ENCODE peak calls at places on chromosomes 5 and 9, in four cellular contexts. One of them, this sample, is unnamed. For H3K9me3, the result is how much of the 10 kb centered on the place peaks cover.

GRCh38 chr9:93052791-93053540 is 5.5 kb upstream of the SUSD3 start:
- DNase-seq in MM.1S: no peak
- DNase-seq in hepatocyte: no peak
- DNase-seq in GM23248: no peak
- DNase-seq in this sample: no peak

GRCh38 chr9:124259273-124260078 is 1.7 kb downstream of the NEK6 start:
- DNase-seq in MM.1S: no peak
- DNase-seq in GM23248: peak
- DNase-seq in hepatocyte: peak
- DNase-seq in this sample: peak

GRCh38 chr9:95817205-95817604 is 58.3 kb upstream of the ERCC6L2 start:
- DNase-seq in GM23248: no peak
- DNase-seq in MM.1S: no peak
- DNase-seq in hepatocyte: no peak
- DNase-seq in this sample: no peak

GRCh38 chr9:96719538-96720315 is 58.2 kb downstream of the ZNF510 start:
- DNase-seq in hepatocyte: no peak
- DNase-seq in GM23248: no peak
- DNase-seq in MM.1S: no peak
- DNase-seq in this sample: no peak

GRCh38 chr5:128350705-128351104 is 187.3 kb downstream of the FBN2 start:
- DNase-seq in GM23248: no peak
- DNase-seq in MM.1S: no peak
- DNase-seq in hepatocyte: no peak
- DNase-seq in this sample: no peak

GRCh38 chr5:3466392-3466791 is 129.2 kb upstream of the IRX1 start:
- DNase-seq in GM23248: no peak
- DNase-seq in MM.1S: no peak
- DNase-seq in hepatocyte: no peak
- DNase-seq in this sample: no peak

GRCh38 chr5:53035868-53036381 is 46.8 kb downstream of the ITGA2 start:
- DNase-seq in MM.1S: no peak
- DNase-seq in hepatocyte: no peak
- DNase-seq in GM23248: peak
- DNase-seq in this sample: peak

GRCh38 chr9:120767451-120767850 is 25.8 kb downstream of the FBXW2 start:
- DNase-seq in GM23248: no peak
- DNase-seq in MM.1S: no peak
- DNase-seq in hepatocyte: no peak
- DNase-seq in this sample: no peak

GRCh38 chr9:20478780-20479179 is 143.5 kb downstream of the MLLT3 start:
- DNase-seq in GM23248: no peak
- DNase-seq in hepatocyte: no peak
- DNase-seq in MM.1S: no peak
- DNase-seq in this sample: no peak

GRCh38 chr9:100011062-100011681 is 87.6 kb downstream of the ERP44 start:
- DNase-seq in GM23248: peak
- DNase-seq in hepatocyte: peak
- DNase-seq in MM.1S: peak
- DNase-seq in this sample: peak

GRCh38 chr9:98792096-98792490 is 4.3 kb downstream of the ANKS6 start:
- DNase-seq in GM23248: no peak
- DNase-seq in hepatocyte: no peak
- DNase-seq in MM.1S: no peak
- DNase-seq in this sample: no peak

GRCh38 chr9:98789765-98790600 is 6.4 kb downstream of the ANKS6 start:
- DNase-seq in GM23248: no peak
- DNase-seq in hepatocyte: no peak
- DNase-seq in MM.1S: no peak
- DNase-seq in this sample: no peak

GRCh38 chr9:98793031-98793430 is 3.3 kb downstream of the ANKS6 start:
- DNase-seq in GM23248: no peak
- DNase-seq in hepatocyte: no peak
- DNase-seq in MM.1S: no peak
- DNase-seq in this sample: no peak

GRCh38 chr9:98790601-98791146 is 5.7 kb downstream of the ANKS6 start:
- DNase-seq in hepatocyte: no peak
- DNase-seq in MM.1S: no peak
- DNase-seq in GM23248: no peak
- DNase-seq in this sample: no peak

GRCh38 chr9:98791147-98792095 is 4.9 kb downstream of the ANKS6 start:
- DNase-seq in hepatocyte: peak
- DNase-seq in GM23248: peak
- DNase-seq in MM.1S: peak
- DNase-seq in this sample: peak
- TF ChIP-seq EZH2phosphoT487 in hepatocyte: no peak
- TF ChIP-seq EZH2phosphoT487 in GM23248: no peak
- TF ChIP-seq EZH2phosphoT487 in MM.1S: no peak
- TF ChIP-seq EZH2phosphoT487 in this sample: no peak

DNA sequence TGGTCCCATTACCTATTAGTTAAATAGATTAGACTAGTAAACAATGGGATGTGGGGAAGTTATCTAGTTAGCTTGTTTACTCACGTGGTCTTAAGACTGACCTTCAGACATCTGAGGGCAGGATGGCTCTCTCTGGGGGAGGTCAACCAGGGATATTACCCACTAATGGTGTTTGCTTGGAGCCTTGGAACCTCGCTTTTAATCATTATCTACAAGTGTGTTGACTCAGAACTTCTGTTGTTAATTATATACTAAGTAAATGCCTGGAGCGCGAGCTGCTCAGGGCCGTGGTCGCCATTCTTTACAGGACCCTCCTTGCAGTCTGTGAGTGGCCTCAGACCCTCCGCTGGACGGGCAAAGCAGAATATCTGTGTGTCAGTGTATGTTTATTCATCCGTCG is 48.5 kb upstream of the ZNF354A start:
- DNase-seq in GM23248: no peak
- DNase-seq in hepatocyte: peak
- DNase-seq in MM.1S: no peak
- DNase-seq in this sample: no peak
- H3K9me3 ChIP-seq in GM23248: under half
- H3K9me3 ChIP-seq in hepatocyte: under half
- H3K9me3 ChIP-seq in MM.1S: under half
- H3K9me3 ChIP-seq in this sample: under half

DNA sequence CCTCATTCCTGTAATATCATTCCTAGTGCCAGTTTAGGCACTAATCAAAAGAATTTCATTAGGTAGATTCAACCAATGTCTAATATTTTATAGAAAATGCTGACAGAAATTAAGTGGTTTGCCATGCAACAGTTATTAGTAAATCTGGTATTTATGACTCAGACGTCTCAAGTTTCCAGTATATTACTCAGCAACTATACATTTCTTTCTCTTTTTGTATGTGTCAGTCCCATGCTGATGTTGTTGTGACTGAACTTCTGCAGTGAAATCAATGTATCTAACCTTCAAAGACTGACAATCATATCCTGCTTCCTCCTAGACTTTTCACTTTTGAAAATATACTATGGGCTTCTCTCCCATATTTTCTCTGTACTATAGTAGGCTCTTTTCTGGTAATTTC is 822.5 kb downstream of the NR2F1-AS1 start:
- DNase-seq in GM23248: peak
- DNase-seq in MM.1S: no peak
- DNase-seq in hepatocyte: no peak
- DNase-seq in this sample: no peak
- TF ChIP-seq EZH2phosphoT487 in GM23248: no peak
- TF ChIP-seq EZH2phosphoT487 in MM.1S: no peak
- TF ChIP-seq EZH2phosphoT487 in hepatocyte: no peak
- TF ChIP-seq EZH2phosphoT487 in this sample: no peak

DNA sequence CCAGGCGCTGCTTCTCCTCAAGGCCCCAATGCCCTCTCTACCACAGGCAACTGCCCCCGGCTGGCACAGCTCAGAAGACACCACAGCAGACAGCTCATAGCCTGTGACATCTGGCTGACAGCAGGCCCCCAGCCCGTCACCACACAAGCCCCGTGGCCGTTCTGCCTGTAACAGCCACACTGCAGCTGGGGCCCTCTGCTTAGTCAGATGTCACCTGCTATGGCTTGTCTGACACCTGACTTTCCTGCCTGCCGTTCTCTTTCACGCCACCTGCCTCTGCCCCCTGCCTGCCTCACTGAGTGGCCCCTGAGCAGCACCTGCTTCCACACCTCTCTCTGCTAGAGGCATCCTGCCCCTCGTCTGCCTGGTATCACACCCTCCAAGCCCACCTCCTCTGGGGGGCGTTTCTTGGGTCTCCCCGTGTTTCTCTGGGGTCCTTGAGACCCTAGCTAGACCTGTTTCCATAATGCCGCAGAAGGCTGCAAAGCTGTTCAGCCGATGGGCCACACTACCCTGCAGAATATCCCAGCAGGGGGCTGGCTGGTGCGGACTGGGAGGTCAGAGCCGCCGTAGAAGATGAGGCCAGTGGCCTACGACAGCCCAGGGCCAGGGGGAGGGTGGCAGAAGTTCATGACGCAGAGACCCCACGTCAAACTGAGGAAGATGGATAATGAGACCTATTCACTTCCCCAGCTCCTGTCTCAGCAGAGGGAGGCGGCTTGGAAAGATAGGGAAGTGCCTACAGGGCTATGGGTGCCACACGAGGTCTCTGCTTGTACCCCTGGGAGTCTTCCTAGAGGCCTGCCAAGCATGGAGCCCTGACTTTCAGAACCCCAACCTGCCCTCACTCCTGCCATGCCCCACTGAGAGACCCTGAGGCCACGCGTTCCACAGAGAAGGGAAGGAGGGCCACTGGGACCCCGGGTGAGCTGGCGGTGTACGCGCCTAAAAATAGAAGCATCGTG is 95.1 kb downstream of the ZNF354C start:
- DNase-seq in hepatocyte: no peak
- DNase-seq in GM23248: no peak
- DNase-seq in MM.1S: peak
- DNase-seq in this sample: peak
- H3K9me3 ChIP-seq in hepatocyte: under half
- H3K9me3 ChIP-seq in GM23248: under half
- H3K9me3 ChIP-seq in MM.1S: under half
- H3K9me3 ChIP-seq in this sample: under half

GRCh38 chr5:65926276-65926761 is at the start of gene ERBIN:
- DNase-seq in GM23248: peak
- DNase-seq in MM.1S: peak
- DNase-seq in hepatocyte: peak
- DNase-seq in this sample: peak
- TF ChIP-seq EZH2phosphoT487 in GM23248: no peak
- TF ChIP-seq EZH2phosphoT487 in MM.1S: no peak
- TF ChIP-seq EZH2phosphoT487 in hepatocyte: no peak
- TF ChIP-seq EZH2phosphoT487 in this sample: no peak

GRCh38 chr5:1212881-1213280 is 11.5 kb downstream of the SLC6A19 start:
- DNase-seq in hepatocyte: no peak
- DNase-seq in MM.1S: no peak
- DNase-seq in GM23248: no peak
- DNase-seq in this sample: no peak
- H3K9me3 ChIP-seq in hepatocyte: under half
- H3K9me3 ChIP-seq in MM.1S: under half
- H3K9me3 ChIP-seq in GM23248: under half
- H3K9me3 ChIP-seq in this sample: under half

DNA sequence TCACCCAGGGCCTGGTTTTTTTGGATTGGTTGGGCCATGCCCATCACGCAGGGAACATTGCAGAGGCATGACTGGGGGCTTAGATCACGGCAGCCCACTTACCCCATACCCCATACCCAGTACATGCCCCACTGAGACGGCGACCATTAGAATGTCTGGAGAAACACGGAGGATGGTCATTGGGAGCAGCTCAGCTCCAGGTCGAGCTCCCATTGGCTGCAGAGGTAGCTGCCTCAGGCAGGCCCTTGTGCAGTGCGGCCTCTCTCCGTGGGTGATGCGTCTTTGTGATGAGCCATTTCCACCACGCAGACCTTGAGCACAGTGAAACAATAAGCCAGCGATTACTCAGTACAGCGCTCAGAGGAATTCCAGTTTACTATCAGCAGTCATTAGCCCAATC is 204.0 kb downstream of the GADD45G start:
- DNase-seq in hepatocyte: no peak
- DNase-seq in MM.1S: no peak
- DNase-seq in GM23248: no peak
- DNase-seq in this sample: no peak
- TF ChIP-seq EZH2phosphoT487 in hepatocyte: no peak
- TF ChIP-seq EZH2phosphoT487 in MM.1S: no peak
- TF ChIP-seq EZH2phosphoT487 in GM23248: no peak
- TF ChIP-seq EZH2phosphoT487 in this sample: no peak

GRCh38 chr9:135908334-135909204 is 1.2 kb upstream of the CAMSAP1 start:
- DNase-seq in hepatocyte: no peak
- DNase-seq in GM23248: peak
- DNase-seq in MM.1S: no peak
- DNase-seq in this sample: no peak

GRCh38 chr9:135910757-135911156 is 3.4 kb upstream of the CAMSAP1 start:
- DNase-seq in hepatocyte: no peak
- DNase-seq in MM.1S: no peak
- DNase-seq in GM23248: no peak
- DNase-seq in this sample: no peak

GRCh38 chr9:135907446-135908333 is at the start of gene CAMSAP1:
- DNase-seq in hepatocyte: peak
- DNase-seq in MM.1S: peak
- DNase-seq in GM23248: peak
- DNase-seq in this sample: peak

GRCh38 chr9:135910197-135910596 is 2.9 kb upstream of the CAMSAP1 start:
- DNase-seq in GM23248: no peak
- DNase-seq in MM.1S: no peak
- DNase-seq in hepatocyte: no peak
- DNase-seq in this sample: no peak

DNA sequence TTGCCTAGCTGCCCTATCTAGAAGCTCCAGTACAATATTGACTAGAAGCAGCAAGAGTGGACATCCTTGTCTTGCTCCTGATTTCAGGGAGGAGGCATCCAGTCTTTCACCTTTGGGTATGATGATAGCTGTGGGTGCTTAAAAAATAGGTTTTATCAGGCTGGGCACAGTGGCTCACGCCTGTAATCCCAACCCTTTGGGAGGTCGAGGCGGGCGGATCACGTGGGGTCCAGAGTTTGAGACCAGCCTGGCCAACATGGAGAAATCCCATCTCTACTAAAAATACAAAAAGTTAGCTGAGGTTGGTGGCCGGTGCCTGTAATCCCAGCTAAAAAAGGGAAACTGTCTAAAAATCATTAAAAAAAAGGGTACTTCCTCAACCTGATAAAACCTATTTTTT is 2.0 kb upstream of the CAMSAP1 start:
- DNase-seq in hepatocyte: no peak
- DNase-seq in MM.1S: no peak
- DNase-seq in GM23248: no peak
- DNase-seq in this sample: no peak
- H3K9me3 ChIP-seq in hepatocyte: under half
- H3K9me3 ChIP-seq in MM.1S: under half
- H3K9me3 ChIP-seq in GM23248: under half
- H3K9me3 ChIP-seq in this sample: under half

GRCh38 chr9:128675382-128675781 is 13.6 kb upstream of the SET start:
- DNase-seq in hepatocyte: no peak
- DNase-seq in GM23248: no peak
- DNase-seq in MM.1S: no peak
- DNase-seq in this sample: no peak

GRCh38 chr9:128669786-128670185 is 13.1 kb upstream of the DYNC2I2 start:
- DNase-seq in hepatocyte: no peak
- DNase-seq in GM23248: no peak
- DNase-seq in MM.1S: no peak
- DNase-seq in this sample: no peak
- TF ChIP-seq EZH2phosphoT487 in hepatocyte: no peak
- TF ChIP-seq EZH2phosphoT487 in GM23248: no peak
- TF ChIP-seq EZH2phosphoT487 in MM.1S: no peak
- TF ChIP-seq EZH2phosphoT487 in this sample: no peak

This sample was measured in OCI-LY7.